ENCODE peak calls at places on chromosomes 11 and 22, in four cellular contexts. One of them, this sample, is unnamed. For H3K4me1, the result is how much of the 10 kb centered on the place peaks cover.

GRCh38 chr11:67629386-67630229 is at the start of gene NUDT8:
- DNase-seq in DND-41: peak
- DNase-seq in left ventricle myocardium inferior: peak
- DNase-seq in GM23248: peak
- DNase-seq in this sample: peak

GRCh38 chr22:28019881-28020861 is 101.1 kb upstream of the PITPNB start:
- DNase-seq in GM23248: peak
- DNase-seq in left ventricle myocardium inferior: peak
- DNase-seq in DND-41: peak
- DNase-seq in this sample: peak

GRCh38 chr11:128284634-128285033 is 302.7 kb downstream of the ETS1 start:
- DNase-seq in DND-41: no peak
- DNase-seq in left ventricle myocardium inferior: no peak
- DNase-seq in GM23248: no peak
- DNase-seq in this sample: no peak

GRCh38 chr22:49712195-49712791 is 115.4 kb downstream of the BRD1 start:
- DNase-seq in left ventricle myocardium inferior: no peak
- DNase-seq in GM23248: peak
- DNase-seq in DND-41: peak
- DNase-seq in this sample: no peak

GRCh38 chr22:48673806-48674500 is 1153.7 kb downstream of the BRD1 start:
- DNase-seq in left ventricle myocardium inferior: no peak
- DNase-seq in GM23248: no peak
- DNase-seq in DND-41: no peak
- DNase-seq in this sample: no peak

GRCh38 chr11:106988151-106988806 is 30.0 kb downstream of the GUCY1A2 start:
- DNase-seq in GM23248: peak
- DNase-seq in DND-41: peak
- DNase-seq in left ventricle myocardium inferior: no peak
- DNase-seq in this sample: peak

GRCh38 chr11:111624602-111625001 is 22.4 kb downstream of the SIK2 start:
- DNase-seq in left ventricle myocardium inferior: no peak
- DNase-seq in DND-41: no peak
- DNase-seq in GM23248: no peak
- DNase-seq in this sample: no peak

GRCh38 chr11:96199563-96200025 is 143.4 kb downstream of the MAML2 start:
- DNase-seq in DND-41: no peak
- DNase-seq in left ventricle myocardium inferior: no peak
- DNase-seq in GM23248: peak
- DNase-seq in this sample: no peak

GRCh38 chr11:62461740-62462522 is 43.1 kb downstream of the SCGB1A1 start:
- DNase-seq in left ventricle myocardium inferior: no peak
- DNase-seq in DND-41: no peak
- DNase-seq in GM23248: peak
- DNase-seq in this sample: no peak

GRCh38 chr11:33344611-33345010 is 87.4 kb downstream of the HIPK3 start:
- DNase-seq in DND-41: no peak
- DNase-seq in GM23248: peak
- DNase-seq in left ventricle myocardium inferior: no peak
- DNase-seq in this sample: no peak

GRCh38 chr11:124071622-124071948 is 30.5 kb upstream of the OR10G7 start:
- DNase-seq in left ventricle myocardium inferior: no peak
- DNase-seq in DND-41: no peak
- DNase-seq in GM23248: no peak
- DNase-seq in this sample: no peak

GRCh38 chr11:131815631-131816030 is 445.2 kb downstream of the NTM start:
- DNase-seq in left ventricle myocardium inferior: no peak
- DNase-seq in DND-41: no peak
- DNase-seq in GM23248: no peak
- DNase-seq in this sample: no peak

GRCh38 chr11:129853508-129854228 is 38.0 kb downstream of the TMEM45B start:
- DNase-seq in DND-41: peak
- DNase-seq in GM23248: peak
- DNase-seq in left ventricle myocardium inferior: no peak
- DNase-seq in this sample: no peak

GRCh38 chr11:57761301-57762234 is at the start of gene CTNND1:
- DNase-seq in GM23248: peak
- DNase-seq in DND-41: peak
- DNase-seq in left ventricle myocardium inferior: peak
- DNase-seq in this sample: no peak

GRCh38 chr11:815675-816432 is 2.9 kb upstream of the PNPLA2 start:
- DNase-seq in DND-41: no peak
- DNase-seq in left ventricle myocardium inferior: no peak
- DNase-seq in GM23248: no peak
- DNase-seq in this sample: no peak

GRCh38 chr11:93536346-93536871 is 6.8 kb downstream of the SMCO4 start:
- DNase-seq in GM23248: no peak
- DNase-seq in DND-41: no peak
- DNase-seq in left ventricle myocardium inferior: peak
- DNase-seq in this sample: no peak

GRCh38 chr11:93528757-93529639 is 14.2 kb downstream of the SMCO4 start:
- DNase-seq in GM23248: peak
- DNase-seq in DND-41: no peak
- DNase-seq in left ventricle myocardium inferior: no peak
- DNase-seq in this sample: no peak

GRCh38 chr11:93530468-93530826 is 12.7 kb downstream of the SMCO4 start:
- DNase-seq in GM23248: peak
- DNase-seq in left ventricle myocardium inferior: no peak
- DNase-seq in DND-41: no peak
- DNase-seq in this sample: no peak

GRCh38 chr11:93529707-93530467 is 13.3 kb downstream of the SMCO4 start:
- DNase-seq in DND-41: peak
- DNase-seq in left ventricle myocardium inferior: no peak
- DNase-seq in GM23248: peak
- DNase-seq in this sample: no peak

DNA sequence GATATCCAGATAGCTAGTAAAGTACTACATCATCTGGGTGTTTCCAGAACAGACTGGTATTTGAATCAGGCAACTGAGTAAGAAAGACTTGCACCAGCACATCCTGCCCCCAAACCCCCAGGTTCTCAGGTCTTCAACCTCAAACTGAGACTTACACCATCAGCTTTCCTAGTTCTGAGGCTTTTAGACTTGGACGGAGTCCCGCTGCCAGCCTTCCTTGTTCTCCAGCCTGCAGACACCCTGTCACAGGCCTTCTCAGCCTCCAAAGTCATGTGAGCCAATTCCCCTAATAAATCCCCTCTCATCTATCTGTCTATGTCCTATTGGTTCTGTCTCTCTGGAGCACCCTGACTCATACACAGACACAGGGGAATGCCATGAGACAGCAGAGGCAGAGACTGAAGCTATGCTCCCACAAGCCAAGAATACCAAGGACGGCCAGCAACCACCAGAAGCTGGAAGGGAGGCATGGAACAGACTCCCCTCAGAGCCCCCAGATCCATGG is 10.9 kb downstream of the SMCO4 start:
- DNase-seq in left ventricle myocardium inferior: no peak
- DNase-seq in GM23248: peak
- DNase-seq in DND-41: no peak
- DNase-seq in this sample: no peak
- H3K4me1 ChIP-seq in left ventricle myocardium inferior: half or more
- H3K4me1 ChIP-seq in GM23248: under half
- H3K4me1 ChIP-seq in DND-41: under half
- H3K4me1 ChIP-seq in this sample: under half

DNA sequence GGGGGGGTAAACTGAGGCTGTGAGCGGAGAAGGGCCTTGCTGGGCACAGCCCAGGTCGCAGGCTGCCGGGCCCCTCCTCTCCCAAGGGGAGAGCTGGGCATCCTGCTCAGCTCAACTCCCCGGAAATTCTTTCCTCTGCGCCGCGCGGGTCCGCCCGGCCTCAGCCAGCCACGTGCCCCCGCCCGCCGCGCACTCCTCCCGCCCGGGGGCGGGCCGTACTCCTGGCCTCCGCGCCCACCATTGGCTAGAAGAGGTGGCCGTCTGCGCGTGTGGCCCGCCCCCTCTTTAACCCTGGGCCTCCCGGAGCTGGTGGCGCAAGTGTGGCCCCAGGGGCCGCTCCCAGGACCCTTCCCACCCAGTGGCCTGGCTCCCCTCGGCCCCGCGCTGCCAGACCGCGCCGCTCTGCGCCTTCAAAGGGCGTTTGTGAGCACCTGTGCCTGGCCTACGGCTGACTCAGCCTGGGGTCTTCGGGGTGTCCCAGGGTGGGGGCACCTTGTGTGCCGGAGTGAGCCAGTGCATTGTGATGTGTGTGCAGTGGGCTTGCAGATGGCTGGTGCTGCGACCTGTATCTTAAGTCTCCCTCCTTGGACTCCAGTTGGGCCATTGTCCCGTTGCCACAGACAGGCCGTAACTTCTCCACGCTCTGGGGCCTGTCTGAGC is 2.0 kb downstream of the MRGPRF start:
- DNase-seq in DND-41: peak
- DNase-seq in GM23248: peak
- DNase-seq in left ventricle myocardium inferior: peak
- DNase-seq in this sample: peak
- H3K4me1 ChIP-seq in DND-41: under half
- H3K4me1 ChIP-seq in GM23248: under half
- H3K4me1 ChIP-seq in left ventricle myocardium inferior: half or more
- H3K4me1 ChIP-seq in this sample: under half

GRCh38 chr22:21759631-21760030 is 24.0 kb upstream of the YPEL1 start:
- DNase-seq in DND-41: no peak
- DNase-seq in GM23248: no peak
- DNase-seq in left ventricle myocardium inferior: no peak
- DNase-seq in this sample: no peak
- H3K4me1 ChIP-seq in DND-41: under half
- H3K4me1 ChIP-seq in GM23248: under half
- H3K4me1 ChIP-seq in left ventricle myocardium inferior: under half
- H3K4me1 ChIP-seq in this sample: under half

GRCh38 chr11:126360049-126360446 is 4.6 kb downstream of the ST3GAL4 start:
- DNase-seq in DND-41: no peak
- DNase-seq in GM23248: peak
- DNase-seq in left ventricle myocardium inferior: no peak
- DNase-seq in this sample: no peak

GRCh38 chr11:126366064-126366822 is 10.8 kb downstream of the ST3GAL4 start:
- DNase-seq in left ventricle myocardium inferior: peak
- DNase-seq in GM23248: no peak
- DNase-seq in DND-41: no peak
- DNase-seq in this sample: no peak

GRCh38 chr11:126361400-126361799 is 5.9 kb downstream of the ST3GAL4 start:
- DNase-seq in left ventricle myocardium inferior: peak
- DNase-seq in GM23248: no peak
- DNase-seq in DND-41: no peak
- DNase-seq in this sample: no peak

GRCh38 chr11:126362879-126363655 is 7.6 kb downstream of the ST3GAL4 start:
- DNase-seq in GM23248: no peak
- DNase-seq in left ventricle myocardium inferior: peak
- DNase-seq in DND-41: no peak
- DNase-seq in this sample: no peak

GRCh38 chr11:126363706-126364245 is 8.3 kb downstream of the ST3GAL4 start:
- DNase-seq in left ventricle myocardium inferior: peak
- DNase-seq in DND-41: no peak
- DNase-seq in GM23248: no peak
- DNase-seq in this sample: no peak
- H3K4me1 ChIP-seq in left ventricle myocardium inferior: half or more
- H3K4me1 ChIP-seq in DND-41: under half
- H3K4me1 ChIP-seq in GM23248: under half
- H3K4me1 ChIP-seq in this sample: under half

GRCh38 chr11:26948881-26949280 is 45.0 kb upstream of the FIBIN start:
- DNase-seq in left ventricle myocardium inferior: no peak
- DNase-seq in GM23248: peak
- DNase-seq in DND-41: no peak
- DNase-seq in this sample: no peak
- H3K4me1 ChIP-seq in left ventricle myocardium inferior: under half
- H3K4me1 ChIP-seq in GM23248: half or more
- H3K4me1 ChIP-seq in DND-41: under half
- H3K4me1 ChIP-seq in this sample: under half

GRCh38 chr11:36507824-36508489 is 2.1 kb downstream of the TRAF6 start:
- DNase-seq in DND-41: no peak
- DNase-seq in left ventricle myocardium inferior: no peak
- DNase-seq in GM23248: peak
- DNase-seq in this sample: no peak
- H3K4me1 ChIP-seq in DND-41: under half
- H3K4me1 ChIP-seq in left ventricle myocardium inferior: half or more
- H3K4me1 ChIP-seq in GM23248: under half
- H3K4me1 ChIP-seq in this sample: under half

GRCh38 chr11:103700605-103701004 is 335.8 kb upstream of the DDI1 start:
- DNase-seq in GM23248: peak
- DNase-seq in DND-41: no peak
- DNase-seq in left ventricle myocardium inferior: no peak
- DNase-seq in this sample: no peak
- H3K4me1 ChIP-seq in GM23248: under half
- H3K4me1 ChIP-seq in DND-41: under half
- H3K4me1 ChIP-seq in left ventricle myocardium inferior: under half
- H3K4me1 ChIP-seq in this sample: under half

GRCh38 chr22:46731246-46732040 is 6.6 kb downstream of the CERK start:
- DNase-seq in left ventricle myocardium inferior: peak
- DNase-seq in DND-41: no peak
- DNase-seq in GM23248: peak
- DNase-seq in this sample: no peak

GRCh38 chr22:46734830-46735453 is 3.1 kb downstream of the CERK start:
- DNase-seq in left ventricle myocardium inferior: no peak
- DNase-seq in GM23248: no peak
- DNase-seq in DND-41: peak
- DNase-seq in this sample: peak

GRCh38 chr22:46730568-46731245 is 7.3 kb downstream of the CERK start:
- DNase-seq in left ventricle myocardium inferior: no peak
- DNase-seq in DND-41: no peak
- DNase-seq in GM23248: no peak
- DNase-seq in this sample: no peak

GRCh38 chr22:46732513-46732912 is 5.5 kb downstream of the CERK start:
- DNase-seq in left ventricle myocardium inferior: no peak
- DNase-seq in GM23248: no peak
- DNase-seq in DND-41: no peak
- DNase-seq in this sample: no peak

GRCh38 chr22:46732041-46732379 is 6.0 kb downstream of the CERK start:
- DNase-seq in GM23248: no peak
- DNase-seq in DND-41: no peak
- DNase-seq in left ventricle myocardium inferior: no peak
- DNase-seq in this sample: no peak
- H3K4me1 ChIP-seq in GM23248: under half
- H3K4me1 ChIP-seq in DND-41: under half
- H3K4me1 ChIP-seq in left ventricle myocardium inferior: half or more
- H3K4me1 ChIP-seq in this sample: half or more

DNA sequence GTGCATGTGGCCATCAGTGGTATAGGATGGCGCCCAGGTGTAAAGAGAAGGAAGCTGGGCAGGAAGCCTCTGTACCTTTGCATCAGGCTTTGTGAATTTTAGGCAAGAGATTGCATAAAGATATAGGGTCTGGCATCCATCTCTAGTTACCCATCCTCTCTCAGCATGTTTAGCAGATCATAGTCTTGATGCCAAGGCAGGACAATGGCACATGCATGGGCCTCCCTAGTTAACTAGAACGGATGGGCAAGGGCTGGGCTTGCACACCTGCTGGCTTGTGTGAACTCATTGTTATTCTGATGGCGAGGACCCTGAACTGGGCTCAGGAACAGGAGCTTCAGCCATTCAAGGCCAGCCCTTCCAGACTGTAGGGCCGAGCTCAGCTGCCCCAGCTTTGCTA is 229.2 kb upstream of the NCAM1 start:
- DNase-seq in left ventricle myocardium inferior: no peak
- DNase-seq in DND-41: no peak
- DNase-seq in GM23248: no peak
- DNase-seq in this sample: no peak
- H3K4me1 ChIP-seq in left ventricle myocardium inferior: under half
- H3K4me1 ChIP-seq in DND-41: under half
- H3K4me1 ChIP-seq in GM23248: under half
- H3K4me1 ChIP-seq in this sample: under half

This sample was measured in Karpas-422.